ENCODE peak calls at places on chromosomes 1 and 21, in four cellular contexts. One of them, this sample, is unnamed.

GRCh38 chr1:67948155-67949075 is 102.0 kb downstream of the DIRAS3 start:
- DNase-seq in K562: no peak
- DNase-seq in HepG2: no peak
- DNase-seq in GM12878: no peak
- DNase-seq in this sample: no peak

GRCh38 chr1:199490804-199491527 is 536.5 kb upstream of the NR5A2 start:
- DNase-seq in K562: no peak
- DNase-seq in HepG2: no peak
- DNase-seq in GM12878: no peak
- DNase-seq in this sample: no peak

GRCh38 chr1:168484083-168484482 is 59.7 kb downstream of the XCL2 start:
- DNase-seq in K562: no peak
- DNase-seq in HepG2: no peak
- DNase-seq in GM12878: no peak
- DNase-seq in this sample: no peak

GRCh38 chr21:16891821-16892220 is 621.0 kb upstream of the CXADR start:
- DNase-seq in K562: no peak
- DNase-seq in HepG2: no peak
- DNase-seq in GM12878: no peak
- DNase-seq in this sample: no peak

GRCh38 chr1:148357037-148357436 is 126.1 kb downstream of the PPIAL4G start:
- DNase-seq in K562: no peak
- DNase-seq in HepG2: no peak
- DNase-seq in GM12878: no peak
- DNase-seq in this sample: no peak

GRCh38 chr1:147785794-147786506 is 25.5 kb upstream of the GJA5 start:
- DNase-seq in K562: no peak
- DNase-seq in HepG2: no peak
- DNase-seq in GM12878: no peak
- DNase-seq in this sample: no peak

GRCh38 chr21:36700961-36701911 is 2.3 kb downstream of the SIM2 start:
- DNase-seq in K562: peak
- DNase-seq in HepG2: no peak
- DNase-seq in GM12878: no peak
- DNase-seq in this sample: peak

GRCh38 chr1:76465030-76465429 is 390.5 kb downstream of the ST6GALNAC3 start:
- DNase-seq in K562: no peak
- DNase-seq in HepG2: no peak
- DNase-seq in GM12878: no peak
- DNase-seq in this sample: no peak

GRCh38 chr1:3640113-3640932 is 9.6 kb downstream of the WRAP73 start:
- DNase-seq in K562: no peak
- DNase-seq in HepG2: no peak
- DNase-seq in GM12878: no peak
- DNase-seq in this sample: no peak

GRCh38 chr1:93844262-93845045 is 34.6 kb downstream of the DNTTIP2 start:
- DNase-seq in K562: peak
- DNase-seq in HepG2: peak
- DNase-seq in GM12878: peak
- DNase-seq in this sample: peak

GRCh38 chr1:14910947-14911721 is 242.4 kb upstream of the TMEM51 start:
- DNase-seq in K562: no peak
- DNase-seq in HepG2: no peak
- DNase-seq in GM12878: no peak
- DNase-seq in this sample: no peak

GRCh38 chr1:42979888-42980800 is 21.5 kb upstream of the SLC2A1 start:
- DNase-seq in K562: no peak
- DNase-seq in HepG2: peak
- DNase-seq in GM12878: no peak
- DNase-seq in this sample: no peak

GRCh38 chr21:39660191-39660590 is 47.5 kb downstream of the B3GALT5 start:
- DNase-seq in K562: no peak
- DNase-seq in HepG2: no peak
- DNase-seq in GM12878: no peak
- DNase-seq in this sample: no peak

GRCh38 chr1:60388092-60388987 is 314.8 kb upstream of the C1orf87 start:
- DNase-seq in K562: no peak
- DNase-seq in HepG2: no peak
- DNase-seq in GM12878: no peak
- DNase-seq in this sample: no peak

GRCh38 chr1:62325076-62325475 is 5.8 kb upstream of the KANK4 start:
- DNase-seq in K562: no peak
- DNase-seq in HepG2: peak
- DNase-seq in GM12878: no peak
- DNase-seq in this sample: no peak

GRCh38 chr21:35256468-35256988 is 207.4 kb upstream of the RUNX1 start:
- DNase-seq in K562: peak
- DNase-seq in HepG2: peak
- DNase-seq in GM12878: no peak
- DNase-seq in this sample: peak

GRCh38 chr1:5880630-5881405 is 111.4 kb downstream of the NPHP4 start:
- DNase-seq in K562: no peak
- DNase-seq in HepG2: no peak
- DNase-seq in GM12878: no peak
- DNase-seq in this sample: no peak

GRCh38 chr1:234734412-234734835 is 124.4 kb upstream of the IRF2BP2 start:
- DNase-seq in K562: no peak
- DNase-seq in HepG2: no peak
- DNase-seq in GM12878: no peak
- DNase-seq in this sample: no peak

GRCh38 chr1:77831566-77831965 is 52.1 kb downstream of the MIGA1 start:
- DNase-seq in K562: no peak
- DNase-seq in HepG2: no peak
- DNase-seq in GM12878: no peak
- DNase-seq in this sample: no peak

GRCh38 chr1:228226956-228227791 is 19.3 kb downstream of the OBSCN start:
- DNase-seq in K562: peak
- DNase-seq in HepG2: peak
- DNase-seq in GM12878: no peak
- DNase-seq in this sample: no peak

GRCh38 chr1:21269461-21270085 is 20.7 kb downstream of the ECE1 start:
- DNase-seq in K562: peak
- DNase-seq in HepG2: peak
- DNase-seq in GM12878: no peak
- DNase-seq in this sample: no peak

DNA sequence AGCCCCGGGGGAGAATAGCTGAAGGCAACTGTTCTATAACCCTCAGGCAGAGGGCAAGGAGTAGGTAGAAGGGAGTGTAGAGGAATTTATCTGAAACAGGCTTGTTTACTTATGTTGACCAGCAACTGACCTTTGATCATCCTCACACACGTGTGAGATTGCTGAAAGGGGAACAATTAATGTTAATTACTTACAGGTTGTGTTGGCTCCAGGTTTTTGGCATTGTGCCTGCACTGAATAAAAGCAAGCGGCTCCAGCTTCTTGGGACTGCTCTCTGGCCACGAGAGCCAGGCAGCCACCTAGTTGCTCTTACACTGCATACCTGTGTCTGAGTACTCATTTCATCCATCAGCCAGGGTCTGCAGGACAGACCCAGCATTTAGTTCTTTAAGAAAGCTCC is 41.3 kb upstream of the ARHGEF10L start:
- DNase-seq in K562: no peak
- DNase-seq in HepG2: peak
- DNase-seq in GM12878: no peak
- DNase-seq in this sample: no peak
- TF ChIP-seq TARDBP in K562: no peak
- TF ChIP-seq TARDBP in HepG2: no peak
- TF ChIP-seq TARDBP in GM12878: no peak
- TF ChIP-seq TARDBP in this sample: no peak

GRCh38 chr1:152502496-152503180 is 8.0 kb upstream of the LCE5A start:
- DNase-seq in K562: no peak
- DNase-seq in HepG2: no peak
- DNase-seq in GM12878: no peak
- DNase-seq in this sample: no peak

GRCh38 chr1:152501704-152502103 is 8.9 kb upstream of the LCE5A start:
- DNase-seq in K562: no peak
- DNase-seq in HepG2: peak
- DNase-seq in GM12878: no peak
- DNase-seq in this sample: no peak

GRCh38 chr1:152495066-152495675 is 15.4 kb upstream of the LCE5A start:
- DNase-seq in K562: peak
- DNase-seq in HepG2: peak
- DNase-seq in GM12878: no peak
- DNase-seq in this sample: peak

GRCh38 chr1:152497273-152497672 is 13.3 kb upstream of the LCE5A start:
- DNase-seq in K562: peak
- DNase-seq in HepG2: peak
- DNase-seq in GM12878: no peak
- DNase-seq in this sample: peak
- TF ChIP-seq SP1 in K562: no peak
- TF ChIP-seq SP1 in HepG2: no peak
- TF ChIP-seq SP1 in GM12878: no peak
- TF ChIP-seq SP1 in this sample: no peak

GRCh38 chr1:38371505-38371844 is 324.9 kb upstream of the POU3F1 start:
- DNase-seq in K562: no peak
- DNase-seq in HepG2: no peak
- DNase-seq in GM12878: no peak
- DNase-seq in this sample: no peak

GRCh38 chr1:38370716-38371504 is 324.3 kb upstream of the POU3F1 start:
- DNase-seq in K562: no peak
- DNase-seq in HepG2: no peak
- DNase-seq in GM12878: no peak
- DNase-seq in this sample: no peak

GRCh38 chr1:38375035-38375434 is 328.4 kb upstream of the POU3F1 start:
- DNase-seq in K562: no peak
- DNase-seq in HepG2: no peak
- DNase-seq in GM12878: no peak
- DNase-seq in this sample: no peak

DNA sequence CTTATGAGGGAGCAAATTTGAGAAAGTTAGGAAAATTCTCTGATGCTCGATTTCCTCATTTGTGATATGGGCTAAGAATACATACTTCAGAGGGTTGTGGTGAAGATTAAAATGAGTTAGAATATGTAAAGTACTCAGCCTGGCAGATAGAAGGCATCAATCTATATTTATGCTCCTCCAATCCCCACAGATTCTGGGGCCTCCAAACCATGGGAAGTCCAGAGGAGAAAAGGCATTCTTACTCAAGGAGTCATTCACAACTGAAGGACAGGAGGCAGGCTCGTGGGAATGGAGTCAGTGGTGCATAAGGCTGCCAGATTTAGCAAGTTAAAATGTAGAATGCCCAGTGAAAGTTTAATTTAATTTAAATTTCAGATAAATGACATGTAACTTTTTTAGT is 330.0 kb upstream of the POU3F1 start:
- DNase-seq in K562: no peak
- DNase-seq in HepG2: no peak
- DNase-seq in GM12878: no peak
- DNase-seq in this sample: no peak
- TF ChIP-seq TARDBP in K562: no peak
- TF ChIP-seq TARDBP in HepG2: no peak
- TF ChIP-seq TARDBP in GM12878: no peak
- TF ChIP-seq TARDBP in this sample: no peak

DNA sequence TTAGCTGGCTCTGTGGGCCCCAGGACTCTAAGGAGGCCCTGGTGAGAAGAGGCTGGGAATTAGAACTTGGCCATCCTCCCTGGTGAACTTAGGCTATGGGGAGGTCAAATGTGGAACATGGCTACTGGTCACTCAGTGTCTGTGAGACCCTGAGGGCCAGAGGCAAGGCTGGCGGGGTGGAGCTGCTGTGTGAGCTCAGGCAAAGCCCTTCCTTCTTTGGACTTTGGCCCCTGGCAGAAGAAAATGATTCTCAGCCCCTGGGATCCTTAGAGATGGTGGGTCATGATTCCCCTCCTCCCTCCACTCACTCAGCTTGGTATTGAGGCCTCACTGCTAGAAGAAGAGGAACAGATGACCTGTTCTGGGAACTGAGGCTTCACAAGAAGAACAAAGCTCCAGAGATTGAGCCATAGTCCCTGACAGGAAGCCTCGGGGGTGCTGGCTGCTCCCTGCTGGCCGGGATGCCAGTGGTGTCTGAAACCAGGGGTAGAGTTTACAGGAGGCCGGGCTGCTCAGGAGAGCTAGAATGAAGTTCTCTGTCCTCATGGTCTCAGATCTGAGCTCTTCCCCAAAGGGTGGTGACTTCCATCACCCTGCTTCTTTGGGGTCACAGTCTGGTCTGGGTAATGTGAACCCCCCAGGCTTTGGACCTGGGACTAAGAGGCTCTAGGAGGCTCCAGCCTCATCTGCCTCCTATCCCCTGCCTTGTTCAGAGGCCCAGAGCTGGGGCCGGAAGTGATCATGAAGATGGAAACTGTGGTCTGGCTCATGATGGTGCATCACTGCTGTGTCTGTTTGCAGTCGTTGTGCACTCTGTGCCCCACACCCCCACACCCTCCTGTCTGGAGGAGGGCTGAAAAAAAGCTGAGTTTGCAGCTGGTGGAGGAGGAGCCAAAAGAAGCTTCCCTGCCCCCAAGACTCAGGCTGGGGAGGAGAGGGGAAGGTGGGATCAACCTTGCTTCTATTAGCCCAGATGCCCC is 905 bp downstream of the BTBD19 start:
- DNase-seq in K562: peak
- DNase-seq in HepG2: peak
- DNase-seq in GM12878: peak
- DNase-seq in this sample: no peak
- TF ChIP-seq SP1 in K562: no peak
- TF ChIP-seq SP1 in HepG2: no peak
- TF ChIP-seq SP1 in GM12878: peak
- TF ChIP-seq SP1 in this sample: no peak

DNA sequence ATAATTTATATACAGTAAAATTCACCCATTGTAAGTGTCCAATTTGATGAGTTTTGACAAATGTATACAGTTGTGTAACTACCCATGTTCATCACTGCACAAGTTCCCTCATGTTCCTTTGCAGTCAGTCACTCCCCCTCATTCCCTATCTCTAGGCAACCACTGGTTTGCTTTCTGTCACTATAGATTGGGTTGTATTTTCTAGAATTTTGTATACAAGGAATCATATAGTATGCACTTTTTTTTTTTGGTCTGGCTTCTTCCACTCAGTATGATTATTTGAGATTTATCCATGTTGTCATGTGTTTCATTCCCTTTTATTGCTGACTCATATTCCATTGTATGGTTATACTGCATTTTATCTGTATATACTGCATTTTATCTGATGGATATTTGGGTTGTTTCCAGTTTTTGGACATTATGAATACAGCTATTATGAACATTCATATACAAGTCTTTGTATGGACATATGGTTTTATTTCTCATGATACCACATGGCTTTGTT is 4.1 kb downstream of the RPS6KC1 start:
- DNase-seq in K562: peak
- DNase-seq in HepG2: no peak
- DNase-seq in GM12878: no peak
- DNase-seq in this sample: no peak
- TF ChIP-seq TARDBP in K562: no peak
- TF ChIP-seq TARDBP in HepG2: no peak
- TF ChIP-seq TARDBP in GM12878: no peak
- TF ChIP-seq TARDBP in this sample: no peak